ENCODE peak calls at places on chromosomes 4 and X, in seven cellular contexts. One of them, this sample, is unnamed.
A peak's percentile ranks its signal among the peaks of the same experiment; 100 is the strongest.

GRCh38 chrX:66015152-66015827 is 24.6 kb downstream of the VSIG4 start:
- DNase-seq in COR-L47: no peak
- DNase-seq in fibroblast of gingiva: no peak
- DNase-seq in H4: no peak
- DNase-seq in spleen: peak; percentile 85
- DNase-seq in activated CD4-positive, alpha-beta T cell treated with anti-CD3 and anti-CD28 coated beads for 36 hours: no peak
- DNase-seq in kidney tubule cell: no peak
- DNase-seq in this sample: peak; percentile 63

GRCh38 chr4:79176351-79176750 is 149.5 kb downstream of the NAA11 start:
- DNase-seq in spleen: no peak
- DNase-seq in kidney tubule cell: no peak
- DNase-seq in H4: no peak
- DNase-seq in COR-L47: no peak
- DNase-seq in fibroblast of gingiva: no peak
- DNase-seq in activated CD4-positive, alpha-beta T cell treated with anti-CD3 and anti-CD28 coated beads for 36 hours: no peak
- DNase-seq in this sample: no peak

GRCh38 chr4:116070283-116070682 is 956.9 kb upstream of the NDST4 start:
- DNase-seq in spleen: no peak
- DNase-seq in H4: no peak
- DNase-seq in fibroblast of gingiva: no peak
- DNase-seq in activated CD4-positive, alpha-beta T cell treated with anti-CD3 and anti-CD28 coated beads for 36 hours: no peak
- DNase-seq in kidney tubule cell: peak; percentile 1
- DNase-seq in COR-L47: no peak
- DNase-seq in this sample: no peak

GRCh38 chr4:138013625-138014024 is 228.5 kb downstream of the SLC7A11 start:
- DNase-seq in spleen: no peak
- DNase-seq in COR-L47: no peak
- DNase-seq in fibroblast of gingiva: no peak
- DNase-seq in H4: no peak
- DNase-seq in activated CD4-positive, alpha-beta T cell treated with anti-CD3 and anti-CD28 coated beads for 36 hours: no peak
- DNase-seq in kidney tubule cell: no peak
- DNase-seq in this sample: no peak

GRCh38 chrX:47483310-47484268 is 567 bp upstream of the ZNF41 start:
- DNase-seq in COR-L47: no peak
- DNase-seq in activated CD4-positive, alpha-beta T cell treated with anti-CD3 and anti-CD28 coated beads for 36 hours: no peak
- DNase-seq in fibroblast of gingiva: peak; percentile 1
- DNase-seq in kidney tubule cell: peak; percentile 32
- DNase-seq in H4: no peak
- DNase-seq in spleen: peak; percentile 81
- DNase-seq in this sample: no peak

GRCh38 chrX:21658152-21658737 is at the start of gene KLHL34:
- DNase-seq in kidney tubule cell: no peak
- DNase-seq in COR-L47: no peak
- DNase-seq in H4: no peak
- DNase-seq in activated CD4-positive, alpha-beta T cell treated with anti-CD3 and anti-CD28 coated beads for 36 hours: peak; percentile 29
- DNase-seq in fibroblast of gingiva: no peak
- DNase-seq in spleen: peak; percentile 72
- DNase-seq in this sample: no peak

GRCh38 chr4:109332926-109333464 is 30.5 kb upstream of the COL25A1 start:
- DNase-seq in H4: peak; percentile 16
- DNase-seq in spleen: no peak
- DNase-seq in activated CD4-positive, alpha-beta T cell treated with anti-CD3 and anti-CD28 coated beads for 36 hours: peak; percentile 55
- DNase-seq in kidney tubule cell: no peak
- DNase-seq in COR-L47: no peak
- DNase-seq in fibroblast of gingiva: no peak
- DNase-seq in this sample: no peak

GRCh38 chr4:90171491-90171890 is 44.3 kb downstream of the CCSER1 start:
- DNase-seq in kidney tubule cell: no peak
- DNase-seq in activated CD4-positive, alpha-beta T cell treated with anti-CD3 and anti-CD28 coated beads for 36 hours: no peak
- DNase-seq in fibroblast of gingiva: no peak
- DNase-seq in H4: no peak
- DNase-seq in COR-L47: no peak
- DNase-seq in spleen: no peak
- DNase-seq in this sample: no peak

GRCh38 chrX:42673411-42673810 is 104.6 kb downstream of the PPP1R2C start:
- DNase-seq in kidney tubule cell: peak; percentile 32
- DNase-seq in spleen: no peak
- DNase-seq in H4: no peak
- DNase-seq in COR-L47: no peak
- DNase-seq in fibroblast of gingiva: peak; percentile 0
- DNase-seq in activated CD4-positive, alpha-beta T cell treated with anti-CD3 and anti-CD28 coated beads for 36 hours: no peak
- DNase-seq in this sample: no peak

GRCh38 chr4:94877973-94878372 is 120.2 kb downstream of the BMPR1B start:
- DNase-seq in activated CD4-positive, alpha-beta T cell treated with anti-CD3 and anti-CD28 coated beads for 36 hours: no peak
- DNase-seq in COR-L47: no peak
- DNase-seq in spleen: no peak
- DNase-seq in fibroblast of gingiva: peak; percentile 4
- DNase-seq in H4: no peak
- DNase-seq in kidney tubule cell: no peak
- DNase-seq in this sample: no peak

GRCh38 chrX:13691845-13692334 is 3.0 kb downstream of the RAB9A start:
- DNase-seq in spleen: no peak
- DNase-seq in kidney tubule cell: peak; percentile 77
- DNase-seq in activated CD4-positive, alpha-beta T cell treated with anti-CD3 and anti-CD28 coated beads for 36 hours: no peak
- DNase-seq in fibroblast of gingiva: no peak
- DNase-seq in COR-L47: no peak
- DNase-seq in H4: no peak
- DNase-seq in this sample: no peak

This sample was measured in CD14-positive monocyte.